ENCODE peak calls at places on chromosome X, in eight cellular contexts. K, W, Z, J, T, I, A and F are unnamed samples.

GRCh38 chrX:28042260-28042659 is 61.0 kb upstream of the DCAF8L1 start:
- DNase-seq in W (no peak), J (no peak), I (no peak), K (no peak), A (no peak), T (no peak), Z (no peak), F (no peak)

GRCh38 chrX:40514376-40514775 is 66.4 kb upstream of the ATP6AP2 start:
- DNase-seq in T (no peak), J (no peak), I (no peak), A (no peak), W (no peak), Z (no peak), K (no peak), F (no peak)

GRCh38 chrX:10021461-10022272 is 54.5 kb downstream of the CLDN34 start:
- DNase-seq in I (no peak), K (peak), Z (no peak), T (no peak), W (peak), J (no peak), A (no peak), F (no peak)

GRCh38 chrX:123108513-123109427 is 75.3 kb upstream of the GRIA3 start:
- DNase-seq in W (no peak), T (no peak), A (no peak), Z (no peak), J (no peak), I (no peak), K (no peak), F (no peak)

GRCh38 chrX:46735625-46736024 is 23.3 kb downstream of the SLC9A7 start:
- DNase-seq in W (no peak), K (no peak), A (no peak), T (no peak), J (no peak), Z (no peak), I (no peak), F (no peak)

GRCh38 chrX:41198410-41198809 is 113.2 kb downstream of the USP9X start:
- DNase-seq in K (no peak), J (no peak), Z (no peak), T (no peak), A (no peak), I (no peak), W (no peak), F (no peak)

GRCh38 chrX:123846598-123847038 is 13.2 kb upstream of the XIAP start:
- DNase-seq in I (no peak), Z (no peak), T (no peak), J (no peak), A (no peak), W (peak), K (peak), F (peak)

GRCh38 chrX:154039577-154039976 is 19.9 kb upstream of the IRAK1 start:
- DNase-seq in K (no peak), J (no peak), Z (no peak), I (no peak), W (no peak), A (no peak), T (no peak), F (no peak)

GRCh38 chrX:65925592-65925991 is 114.3 kb downstream of the VSIG4 start:
- DNase-seq in J (no peak), W (no peak), I (no peak), T (no peak), K (no peak), Z (no peak), A (no peak), F (no peak)

GRCh38 chrX:9279271-9279596 is 185.6 kb upstream of the TBL1X start:
- DNase-seq in Z (no peak), I (no peak), T (no peak), W (peak), J (no peak), K (peak), A (no peak), F (peak)

GRCh38 chrX:14916017-14916674 is 42.9 kb downstream of the MOSPD2 start:
- DNase-seq in Z (no peak), W (peak), K (peak), J (no peak), I (no peak), A (no peak), T (no peak), F (peak)

GRCh38 chrX:65985922-65986588 is 53.8 kb downstream of the VSIG4 start:
- DNase-seq in A (no peak), W (peak), T (no peak), K (peak), I (peak), J (peak), Z (peak), F (peak)

GRCh38 chrX:110985470-110985869 is 110.5 kb upstream of the PAK3 start:
- DNase-seq in A (no peak), W (no peak), K (no peak), J (no peak), T (no peak), Z (no peak), I (no peak), F (no peak)

GRCh38 chrX:46759645-46759974 is 692 bp upstream of the SLC9A7 start:
- DNase-seq in I (no peak), J (no peak), Z (no peak), T (no peak), K (no peak), W (peak), A (no peak), F (no peak)

GRCh38 chrX:11059923-11060322 is 51.2 kb upstream of the HCCS start:
- DNase-seq in T (no peak), K (no peak), Z (no peak), W (peak), I (no peak), J (no peak), A (no peak), F (no peak)

GRCh38 chrX:37846141-37846540 is 1.2 kb downstream of the DYNLT3 start:
- DNase-seq in T (no peak), A (no peak), Z (no peak), W (peak), I (no peak), J (no peak), K (no peak), F (peak)

GRCh38 chrX:83934220-83934619 is 73.3 kb downstream of the CYLC1 start:
- DNase-seq in Z (no peak), T (no peak), J (no peak), A (no peak), K (no peak), W (no peak), I (no peak), F (no peak)

GRCh38 chrX:107197306-107197705 is 8.9 kb downstream of the NUP62CL start:
- DNase-seq in A (no peak), T (no peak), J (no peak), I (no peak), W (no peak), Z (no peak), K (no peak), F (no peak)

GRCh38 chrX:13899607-13900006 is 82.7 kb upstream of the GPM6B start:
- DNase-seq in T (no peak), J (no peak), A (no peak), I (no peak), Z (no peak), W (peak), K (peak), F (peak)

GRCh38 chrX:20517565-20517964 is 250.9 kb upstream of the RPS6KA3 start:
- DNase-seq in T (no peak), A (no peak), Z (no peak), K (no peak), I (no peak), J (no peak), W (peak), F (no peak)

GRCh38 chrX:22345884-22346283 is 73.2 kb downstream of the CBLL2 start:
- DNase-seq in K (no peak), T (no peak), Z (no peak), A (no peak), W (peak), I (no peak), J (no peak), F (peak)

GRCh38 chrX:24838624-24839023 is 144.9 kb downstream of the POLA1 start:
- DNase-seq in T (no peak), J (no peak), Z (no peak), I (no peak), W (peak), A (no peak), K (peak), F (peak)

GRCh38 chrX:128106630-128107029 is 54.4 kb upstream of the ACTRT1 start:
- DNase-seq in T (no peak), W (no peak), J (no peak), K (no peak), I (no peak), A (no peak), Z (no peak), F (no peak)

GRCh38 chrX:331772-332495 is 13.3 kb upstream of the GTPBP6 start:
- DNase-seq in K (no peak), A (peak), I (no peak), Z (no peak), T (no peak), J (no peak), W (no peak), F (no peak)

GRCh38 chrX:41085883-41086626 is 810 bp downstream of the USP9X start:
- DNase-seq in I (peak), Z (peak), A (peak), W (peak), K (peak), T (peak), J (peak), F (peak)

GRCh38 chrX:78199851-78200250 is 60.4 kb upstream of the TAF9B start:
- DNase-seq in A (no peak), T (no peak), J (no peak), K (peak), Z (no peak), W (peak), I (no peak), F (peak)

GRCh38 chrX:24229400-24229879 is 79.9 kb downstream of the ZFX start:
- DNase-seq in I (no peak), T (no peak), A (no peak), K (no peak), W (no peak), J (no peak), Z (no peak), F (no peak)

GRCh38 chrX:49915352-49916222 is 6.8 kb upstream of the CLCN5 start:
- DNase-seq in Z (peak), K (peak), A (no peak), J (peak), W (peak), T (peak), I (peak), F (peak)

GRCh38 chrX:112163916-112164315 is 81.3 kb upstream of the TRPC5 start:
- DNase-seq in Z (no peak), A (no peak), J (no peak), W (peak), I (no peak), K (no peak), T (no peak), F (peak)

GRCh38 chrX:46180258-46180687 is 364.9 kb downstream of the ZNF674 start:
- DNase-seq in K (peak), I (no peak), T (no peak), W (peak), A (no peak), Z (no peak), J (no peak), F (peak)

GRCh38 chrX:44071070-44071645 is 98.0 kb upstream of the NDP start:
- DNase-seq in K (no peak), I (no peak), W (no peak), Z (no peak), A (no peak), J (no peak), T (no peak), F (no peak)

GRCh38 chrX:76796311-76796710 is 368.8 kb downstream of the MAGEE1 start:
- DNase-seq in K (no peak), Z (no peak), J (no peak), T (no peak), A (no peak), I (no peak), W (no peak), F (no peak)

GRCh38 chrX:83510466-83511181 is 2.5 kb downstream of the POU3F4 start:
- DNase-seq in T (no peak), I (no peak), Z (no peak), J (no peak), A (no peak), W (no peak), K (no peak), F (peak)

GRCh38 chrX:11111947-11112346 is 815 bp downstream of the HCCS start:
- DNase-seq in J (no peak), T (no peak), W (no peak), Z (no peak), A (no peak), K (no peak), I (no peak), F (no peak)

GRCh38 chrX:2676794-2677675 is 14.1 kb upstream of the CD99 start:
- DNase-seq in A (no peak), I (no peak), T (no peak), J (no peak), K (no peak), W (no peak), Z (no peak), F (peak)

GRCh38 chrX:95505721-95506120 is 1178.9 kb upstream of the DIAPH2 start:
- DNase-seq in K (no peak), W (no peak), J (no peak), Z (no peak), A (no peak), I (no peak), T (no peak), F (no peak)

DNA sequence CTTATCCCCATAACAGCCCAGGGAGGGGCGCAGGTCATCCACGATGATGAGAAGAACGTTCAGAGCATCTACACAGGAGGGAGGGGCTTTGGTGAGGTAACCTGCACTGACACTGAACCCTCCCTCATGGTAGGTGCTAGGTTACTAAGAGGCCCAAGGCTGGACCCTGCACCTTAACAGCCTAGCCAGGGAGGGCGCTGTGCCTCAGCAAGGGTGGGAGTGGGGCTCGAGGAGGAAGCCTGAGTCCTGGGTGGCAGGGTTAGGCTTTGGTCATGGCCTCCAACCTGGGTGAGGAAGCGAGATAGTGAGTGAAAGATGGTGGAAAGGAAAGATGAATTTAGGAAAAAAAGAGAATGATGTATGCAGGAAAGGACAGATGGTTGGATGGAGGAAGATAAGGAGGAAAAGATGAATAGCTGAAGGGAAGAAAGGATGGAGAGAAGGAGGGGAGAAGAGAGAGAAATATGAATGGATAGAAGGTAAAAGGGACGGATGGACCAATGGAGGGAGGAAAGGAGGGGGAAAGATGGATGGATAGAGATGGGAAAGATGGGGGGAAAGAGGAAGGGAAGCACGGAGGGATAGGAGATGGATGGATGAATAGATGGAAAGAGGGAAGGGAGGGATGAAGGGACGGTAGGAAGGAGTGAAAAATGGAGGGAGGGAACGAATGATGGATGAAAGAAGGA is 736 bp downstream of the IDS start:
- DNase-seq in I (peak), K (no peak), W (no peak), Z (no peak), J (no peak), A (no peak), T (peak), F (no peak)
- TF ChIP-seq CTCF in I (no peak), K (no peak), W (peak), Z (no peak), J (no peak), A (peak), T (no peak), F (peak)

DNA sequence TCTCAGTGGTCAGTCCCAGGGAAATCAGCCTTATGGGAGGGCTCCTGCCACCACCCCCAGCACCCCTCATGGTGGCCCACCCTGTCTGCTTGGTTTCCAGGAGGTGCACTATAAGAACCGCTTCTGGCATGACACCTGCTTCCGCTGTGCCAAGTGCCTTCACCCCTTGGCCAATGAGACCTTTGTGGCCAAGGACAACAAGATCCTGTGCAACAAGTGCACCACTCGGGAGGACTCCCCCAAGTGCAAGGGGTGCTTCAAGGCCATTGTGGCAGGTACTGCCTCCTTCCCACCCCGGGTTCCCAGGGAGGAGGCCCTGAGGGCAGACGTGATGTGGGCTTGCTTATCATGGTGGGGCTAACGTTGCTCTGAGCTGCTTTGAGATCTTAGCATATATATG is 44.3 kb downstream of the MAP7D3 start:
- DNase-seq in K (no peak), I (no peak), J (no peak), Z (no peak), A (no peak), W (no peak), T (no peak), F (no peak)
- H3K4me3 ChIP-seq in K (no peak), I (no peak), J (no peak), Z (no peak), A (no peak), W (no peak), T (peak), F (no peak)

GRCh38 chrX:120334603-120335002 is 23.3 kb upstream of the TMEM255A start:
- DNase-seq in W (no peak), K (no peak), T (no peak), J (no peak), A (no peak), I (no peak), Z (no peak), F (no peak)

GRCh38 chrX:120336899-120337298 is 25.0 kb upstream of the ATP1B4 start:
- DNase-seq in A (no peak), J (no peak), Z (no peak), K (no peak), T (no peak), I (no peak), W (no peak), F (no peak)

GRCh38 chrX:120332394-120332793 is 21.1 kb upstream of the TMEM255A start:
- DNase-seq in W (no peak), K (no peak), Z (no peak), I (no peak), A (no peak), T (no peak), J (no peak), F (no peak)

DNA sequence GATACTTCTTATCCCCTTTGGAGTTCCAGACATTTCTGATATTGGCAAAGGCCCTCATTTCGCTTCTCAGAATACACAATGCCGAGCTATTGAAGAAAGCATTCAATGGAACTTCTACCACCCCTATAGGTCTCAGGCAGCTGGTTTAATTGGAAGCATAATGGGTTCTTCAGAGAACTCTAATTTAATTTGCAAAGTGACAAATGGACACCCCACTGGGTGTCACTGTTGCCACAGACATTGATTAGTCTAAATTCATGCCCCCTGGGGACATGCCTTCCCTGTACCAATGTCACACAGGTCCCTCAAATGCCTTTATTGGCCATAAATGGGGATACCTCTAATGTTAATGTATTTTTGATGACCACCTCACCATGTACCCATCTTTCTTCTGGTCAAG is 22.9 kb upstream of the TMEM255A start:
- DNase-seq in T (no peak), Z (no peak), A (no peak), I (no peak), W (no peak), J (no peak), K (no peak), F (no peak)
- TF ChIP-seq CTCF in T (no peak), Z (no peak), A (no peak), I (no peak), W (no peak), J (no peak), K (no peak), F (no peak)

GRCh38 chrX:71095971-71096701 is 485 bp downstream of the FOXO4 start:
- DNase-seq in A (no peak), I (no peak), Z (no peak), J (peak), W (peak), T (no peak), K (no peak), F (no peak)
- H3K4me3 ChIP-seq in A (peak), I (peak), Z (peak), J (peak), W (peak), T (peak), K (peak), F (peak)

GRCh38 chrX:39479856-39480255 is 617.9 kb downstream of the BCOR start:
- DNase-seq in T (no peak), W (no peak), I (no peak), Z (no peak), J (no peak), A (no peak), K (no peak), F (no peak)

GRCh38 chrX:39476596-39476995 is 621.2 kb downstream of the BCOR start:
- DNase-seq in I (no peak), W (no peak), K (no peak), T (no peak), J (no peak), A (peak), Z (peak), F (no peak)

GRCh38 chrX:39475372-39475771 is 622.4 kb downstream of the BCOR start:
- DNase-seq in J (no peak), T (no peak), I (no peak), Z (no peak), W (no peak), A (no peak), K (no peak), F (no peak)

GRCh38 chrX:39477031-39477430 is 620.7 kb downstream of the BCOR start:
- DNase-seq in J (no peak), I (no peak), W (no peak), K (no peak), T (no peak), Z (no peak), A (no peak), F (no peak)

DNA sequence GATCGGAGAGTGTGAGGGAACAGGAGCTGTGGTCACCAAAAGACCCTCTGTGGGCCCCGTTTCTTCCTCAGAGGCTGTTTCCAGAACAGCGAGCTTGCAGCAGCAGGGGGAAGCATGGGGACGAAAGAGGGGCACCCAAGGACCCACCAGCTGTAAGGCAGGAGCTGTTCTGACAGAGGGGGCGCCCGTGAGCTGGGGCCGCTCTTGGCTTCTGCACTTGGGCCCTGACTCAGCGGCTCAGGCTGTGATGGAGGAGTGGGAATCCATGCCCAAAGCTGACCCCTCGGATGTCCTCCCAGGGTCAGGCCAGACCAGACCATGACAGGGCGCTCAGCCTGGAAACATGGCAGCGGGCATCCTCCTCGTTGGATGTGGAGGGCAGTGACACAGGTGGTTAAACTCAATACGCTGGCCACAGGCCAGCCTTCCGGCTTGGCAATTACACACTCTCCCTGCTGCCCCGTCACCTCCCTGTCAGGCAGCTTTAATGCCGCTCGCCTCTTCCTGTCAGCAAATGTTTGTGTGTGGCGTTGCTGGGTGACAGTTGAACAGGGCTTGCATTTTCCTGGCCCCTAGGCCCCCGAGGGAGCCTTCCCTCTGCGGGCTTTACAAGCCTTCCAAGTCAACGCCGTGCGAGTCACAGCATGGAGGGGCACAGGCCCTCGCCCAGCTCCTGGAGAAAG is 620.2 kb downstream of the BCOR start:
- DNase-seq in J (no peak), T (no peak), I (peak), K (peak), W (no peak), A (peak), Z (peak), F (peak)
- TF ChIP-seq CTCF in J (no peak), T (no peak), I (no peak), K (peak), W (no peak), A (peak), Z (no peak), F (no peak)